ENCODE peak calls at places on chromosomes 16 and 17, in six cellular contexts. H, J, F, P, T and E are unnamed samples.

GRCh38 chr16:369275-369865 is 968 bp downstream of the MRPL28 start:
- DNase-seq in H (no peak), J (no peak), F (no peak), P (no peak), T (no peak), E (no peak)

GRCh38 chr17:47844814-47845453 is 3.9 kb upstream of the SCRN2 start:
- DNase-seq in H (no peak), J (no peak), F (no peak), P (no peak), T (no peak), E (no peak)

GRCh38 chr17:43020789-43021738 is 1.1 kb downstream of the VAT1 start:
- DNase-seq in H (no peak), J (no peak), F (no peak), P (peak), T (no peak), E (no peak)

GRCh38 chr16:47538472-47538871 is 77.3 kb downstream of the PHKB start:
- DNase-seq in H (no peak), J (no peak), F (no peak), P (no peak), T (no peak), E (no peak)

GRCh38 chr16:59988591-59988990 is 1254.5 kb upstream of the GOT2 start:
- DNase-seq in H (no peak), J (no peak), F (no peak), P (peak), T (no peak), E (no peak)

GRCh38 chr16:56912746-56913703 is 18.9 kb upstream of the HERPUD1 start:
- DNase-seq in H (no peak), J (no peak), F (no peak), P (no peak), T (no peak), E (no peak)

GRCh38 chr17:40342575-40343058 is 21.9 kb downstream of the GJD3 start:
- DNase-seq in H (no peak), J (no peak), F (no peak), P (no peak), T (no peak), E (no peak)

GRCh38 chr16:1474471-1474795 is 395 bp downstream of the CLCN7 start:
- DNase-seq in H (no peak), J (no peak), F (no peak), P (no peak), T (no peak), E (no peak)

GRCh38 chr17:52027620-52028019 is 130.9 kb downstream of the CA10 start:
- DNase-seq in H (no peak), J (no peak), F (no peak), P (no peak), T (no peak), E (no peak)

GRCh38 chr16:1488054-1488601 is 616 bp downstream of the PTX4 start:
- DNase-seq in H (no peak), J (no peak), F (no peak), P (no peak), T (no peak), E (no peak)

GRCh38 chr17:3835410-3836229 is 10.4 kb downstream of the NCBP3 start:
- DNase-seq in H (no peak), J (no peak), F (no peak), P (no peak), T (no peak), E (no peak)

GRCh38 chr17:51926448-51926847 is 232.1 kb downstream of the CA10 start:
- DNase-seq in H (no peak), J (no peak), F (no peak), P (no peak), T (no peak), E (no peak)

GRCh38 chr16:82047374-82047773 is 12.3 kb downstream of the HSD17B2 start:
- DNase-seq in H (no peak), J (no peak), F (no peak), P (no peak), T (no peak), E (no peak)

GRCh38 chr17:18975597-18975996 is 23.6 kb downstream of the SLC5A10 start:
- DNase-seq in H (no peak), J (no peak), F (no peak), P (no peak), T (no peak), E (no peak)

GRCh38 chr16:68300736-68301459 is 9.8 kb downstream of the SLC7A6OS start:
- DNase-seq in H (no peak), J (no peak), F (no peak), P (no peak), T (no peak), E (no peak)

GRCh38 chr17:28612936-28613872 is 781 bp downstream of the RSKR start:
- DNase-seq in H (no peak), J (no peak), F (peak), P (peak), T (no peak), E (no peak)

GRCh38 chr17:29617125-29617480 is 5.6 kb downstream of the CORO6 start:
- DNase-seq in H (peak), J (no peak), F (peak), P (peak), T (peak), E (peak)

GRCh38 chr16:85448557-85449194 is 164.4 kb upstream of the GSE1 start:
- DNase-seq in H (no peak), J (no peak), F (peak), P (peak), T (no peak), E (no peak)

GRCh38 chr16:70646260-70647241 is at the start of gene IL34:
- DNase-seq in H (no peak), J (no peak), F (no peak), P (peak), T (no peak), E (no peak)

GRCh38 chr17:59503489-59503888 is 61.9 kb upstream of the DHX40 start:
- DNase-seq in H (no peak), J (no peak), F (no peak), P (no peak), T (no peak), E (no peak)

GRCh38 chr17:50201226-50201854 is at the start of gene COL1A1:
- DNase-seq in H (no peak), J (peak), F (no peak), P (no peak), T (no peak), E (no peak)

GRCh38 chr16:66438536-66438935 is 11.4 kb downstream of the BEAN1 start:
- DNase-seq in H (no peak), J (no peak), F (no peak), P (no peak), T (no peak), E (no peak)

GRCh38 chr17:37212184-37212583 is 163.6 kb upstream of the C17orf78 start:
- DNase-seq in H (no peak), J (no peak), F (no peak), P (peak), T (no peak), E (no peak)

GRCh38 chr16:6020162-6020980 is 922.8 kb upstream of the EEF2KMT start:
- DNase-seq in H (no peak), J (no peak), F (no peak), P (no peak), T (no peak), E (no peak)

GRCh38 chr17:39231587-39232551 is 6.1 kb upstream of the STAC2 start:
- DNase-seq in H (peak), J (no peak), F (peak), P (no peak), T (peak), E (peak)

GRCh38 chr17:13273744-13274295 is 256.0 kb upstream of the ELAC2 start:
- DNase-seq in H (no peak), J (no peak), F (no peak), P (no peak), T (no peak), E (no peak)

GRCh38 chr17:82428546-82428945 is 10.2 kb upstream of the OGFOD3 start:
- DNase-seq in H (no peak), J (no peak), F (no peak), P (no peak), T (no peak), E (no peak)

GRCh38 chr16:66740010-66740409 is 11.4 kb downstream of the DYNC1LI2 start:
- DNase-seq in H (no peak), J (no peak), F (peak), P (peak), T (no peak), E (no peak)

GRCh38 chr16:9521749-9522370 is 430.4 kb downstream of the HAPSTR1 start:
- DNase-seq in H (no peak), J (no peak), F (no peak), P (no peak), T (no peak), E (no peak)

GRCh38 chr17:55830699-55831098 is 79.8 kb downstream of the PCTP start:
- DNase-seq in H (no peak), J (no peak), F (no peak), P (no peak), T (no peak), E (no peak)

GRCh38 chr17:50047488-50048126 is 8.3 kb upstream of the ITGA3 start:
- DNase-seq in H (no peak), J (no peak), F (peak), P (no peak), T (peak), E (no peak)

GRCh38 chr17:48795444-48796162 is 21.4 kb downstream of the TTLL6 start:
- DNase-seq in H (no peak), J (no peak), F (no peak), P (no peak), T (no peak), E (no peak)

GRCh38 chr16:1687427-1688316 is 9.6 kb downstream of the JPT2 start:
- DNase-seq in H (no peak), J (no peak), F (no peak), P (no peak), T (no peak), E (no peak)

GRCh38 chr16:57783116-57783515 is 19.2 kb downstream of the KIFC3 start:
- DNase-seq in H (no peak), J (no peak), F (no peak), P (no peak), T (no peak), E (no peak)

GRCh38 chr16:11609474-11610120 is 22.9 kb upstream of the LITAF start:
- DNase-seq in H (no peak), J (no peak), F (no peak), P (no peak), T (no peak), E (no peak)

GRCh38 chr17:1803280-1803679 is 26.4 kb downstream of the SMYD4 start:
- DNase-seq in H (no peak), J (no peak), F (no peak), P (no peak), T (no peak), E (no peak)

GRCh38 chr17:33888455-33888854 is 366.6 kb upstream of the CCL2 start:
- DNase-seq in H (no peak), J (no peak), F (no peak), P (no peak), T (no peak), E (no peak)